ENCODE peak calls at places on chromosome 15, in ten cellular contexts. Z is stimulated activated CD4-positive, alpha-beta T cell treated with anti-CD3 and anti-CD28 coated beads, Interleukin-2, amount 100 ng/mL, for 48 hours; Q is stimulated activated naive CD8-positive, alpha-beta T cell treated with anti-CD3 and anti-CD28 coated beads, Interleukin-15, amount 100 ng/mL, for 72 hours; J is activated naive CD8-positive, alpha-beta T cell treated with anti-CD3 and anti-CD28 coated beads, Interleukin-2, amount 50 U/mL, for 24 hours; V is ovary; O is left cardiac atrium; T is COLO829; D is MCF 10A; H is dorsolateral prefrontal cortex; N is progenitor cell of endocrine pancreas. W is an unnamed sample.

GRCh38 chr15:37142371-37142770 is 42.0 kb upstream of the MEIS2 start:
- DNase-seq in Z (no peak), Q (no peak), J (no peak), V (no peak), O (no peak), T (no peak), D (no peak), H (no peak), N (no peak), W (no peak)

GRCh38 chr15:93247466-93248121 is 158.6 kb upstream of the RGMA start:
- DNase-seq in Z (no peak), Q (no peak), J (no peak), V (no peak), O (no peak), T (no peak), D (no peak), H (no peak), N (no peak), W (no peak)

GRCh38 chr15:99981223-99981647 is 248.0 kb upstream of the LYSMD4 start:
- DNase-seq in Z (no peak), Q (no peak), J (no peak), V (no peak), O (no peak), T (no peak), D (no peak), H (no peak), N (no peak), W (no peak)

GRCh38 chr15:95175914-95176658 is 944.7 kb downstream of the MCTP2 start:
- DNase-seq in Z (no peak), Q (no peak), J (no peak), V (no peak), O (no peak), T (no peak), D (peak), H (no peak), N (no peak), W (no peak)

GRCh38 chr15:90869601-90870353 is 1.4 kb downstream of the FURIN start:
- DNase-seq in Z (no peak), Q (peak), J (peak), V (no peak), O (peak), T (peak), D (peak), H (no peak), N (no peak), W (peak)

GRCh38 chr15:85956515-85957275 is 123.0 kb upstream of the AGBL1 start:
- DNase-seq in Z (no peak), Q (no peak), J (no peak), V (no peak), O (no peak), T (no peak), D (peak), H (no peak), N (no peak), W (no peak)

GRCh38 chr15:99250001-99250400 is 620 bp upstream of the TTC23 start:
- DNase-seq in Z (no peak), Q (no peak), J (no peak), V (no peak), O (no peak), T (no peak), D (no peak), H (no peak), N (no peak), W (no peak)

GRCh38 chr15:58632789-58633188 is 116.7 kb downstream of the ADAM10 start:
- DNase-seq in Z (no peak), Q (no peak), J (no peak), V (no peak), O (no peak), T (no peak), D (no peak), H (no peak), N (no peak), W (no peak)

GRCh38 chr15:56837281-56837680 is 81.2 kb upstream of the TCF12 start:
- DNase-seq in Z (no peak), Q (no peak), J (no peak), V (no peak), O (no peak), T (no peak), D (no peak), H (no peak), N (no peak), W (no peak)

GRCh38 chr15:100940785-100941379 is 21.7 kb downstream of the LRRK1 start:
- DNase-seq in Z (no peak), Q (no peak), J (no peak), V (no peak), O (no peak), T (no peak), D (no peak), H (no peak), N (no peak), W (no peak)

W was measured in tibial artery.